ENCODE peak calls at places on chromosomes 2 and 18, in eight cellular contexts. T is foreskin melanocyte; I is foreskin fibroblast; P is H54; M is type B pancreatic cell; R is Peyer's patch; X is hippocampal formation; D is effector memory CD8-positive, alpha-beta T cell. L is an unnamed sample.

GRCh38 chr2:201643216-201643651 is at the start of gene TMEM237:
- DNase-seq in T (no peak), I (no peak), P (peak; percentile 36), M (no peak), R (no peak), X (peak; percentile 39), D (peak; percentile 32), L (no peak)

GRCh38 chr18:40851014-40851429 is 1104.0 kb upstream of the PIK3C3 start:
- DNase-seq in T (no peak), I (no peak), P (no peak), M (no peak), R (no peak), X (no peak), D (no peak), L (no peak)

GRCh38 chr18:44957440-44957839 is 276.8 kb downstream of the SETBP1 start:
- DNase-seq in T (no peak), I (no peak), P (no peak), M (no peak), R (no peak), X (no peak), D (no peak), L (no peak)

GRCh38 chr2:200725620-200726019 is 86.1 kb upstream of the BZW1 start:
- DNase-seq in T (no peak), I (no peak), P (no peak), M (no peak), R (no peak), X (no peak), D (no peak), L (no peak)

GRCh38 chr2:88753833-88754584 is 62.5 kb downstream of the RPIA start:
- DNase-seq in T (no peak), I (no peak), P (no peak), M (no peak), R (no peak), X (no peak), D (no peak), L (no peak)

GRCh38 chr2:127428057-127428814 is 10.0 kb downstream of the PROC start:
- DNase-seq in T (no peak), I (no peak), P (no peak), M (peak; percentile 64), R (no peak), X (no peak), D (no peak), L (no peak)

GRCh38 chr2:229553091-229553490 is 161.3 kb downstream of the DNER start:
- DNase-seq in T (no peak), I (peak; percentile 2), P (no peak), M (no peak), R (no peak), X (no peak), D (no peak), L (no peak)

GRCh38 chr2:72743481-72743880 is 82.4 kb downstream of the EXOC6B start:
- DNase-seq in T (no peak), I (no peak), P (no peak), M (no peak), R (no peak), X (no peak), D (no peak), L (no peak)

GRCh38 chr2:236627846-236628245 is 58.2 kb downstream of the ACKR3 start:
- DNase-seq in T (no peak), I (no peak), P (no peak), M (no peak), R (peak; percentile 35), X (no peak), D (no peak), L (no peak)

GRCh38 chr18:812673-813404 is 797 bp upstream of the YES1 start:
- DNase-seq in T (peak; percentile 74), I (peak; percentile 89), P (peak; percentile 56), M (no peak), R (no peak), X (no peak), D (peak; percentile 67), L (peak; percentile 32)

GRCh38 chr2:67400560-67401464 is 3.7 kb downstream of the ETAA1 start:
- DNase-seq in T (no peak), I (no peak), P (no peak), M (no peak), R (no peak), X (no peak), D (no peak), L (no peak)

GRCh38 chr2:216298719-216299118 is 73.6 kb downstream of the MARCHF4 start:
- DNase-seq in T (no peak), I (peak; percentile 66), P (peak; percentile 56), M (no peak), R (no peak), X (no peak), D (no peak), L (no peak)

GRCh38 chr2:26318950-26319349 is 27.0 kb upstream of the SELENOI start:
- DNase-seq in T (no peak), I (no peak), P (no peak), M (no peak), R (no peak), X (no peak), D (no peak), L (no peak)

GRCh38 chr2:239826376-239826775 is 198.8 kb downstream of the NDUFA10 start:
- DNase-seq in T (no peak), I (no peak), P (no peak), M (peak; percentile 36), R (peak; percentile 20), X (no peak), D (no peak), L (no peak)

GRCh38 chr2:39934851-39935250 is 155.8 kb upstream of the THUMPD2 start:
- DNase-seq in T (no peak), I (no peak), P (no peak), M (no peak), R (no peak), X (no peak), D (no peak), L (no peak)

L was measured in globus pallidus.